ENCODE peak calls at places on chromosomes 6 and 20, in seven cellular contexts. P is GM23338, O is suprapubic skin, T is A549, Z is sigmoid colon, W is lower lobe of right lung, N is tibial nerve. I is an unnamed sample.

GRCh38 chr6:134235937-134236751 is 81.8 kb downstream of the SGK1 start:
- DNase-seq in P (no peak), O (no peak), T (no peak), Z (no peak), W (no peak), N (no peak), I (no peak)

GRCh38 chr6:116314878-116315277 is 35.1 kb upstream of the TSPYL1 start:
- DNase-seq in P (no peak), O (no peak), T (no peak), Z (no peak), W (no peak), N (no peak), I (no peak)

GRCh38 chr20:49581482-49581881 is 13.5 kb upstream of the PTGIS start:
- DNase-seq in P (no peak), O (no peak), T (no peak), Z (no peak), W (no peak), N (no peak), I (no peak)

GRCh38 chr20:4119854-4120209 is 104.5 kb upstream of the RNF24 start:
- DNase-seq in P (no peak), O (no peak), T (no peak), Z (no peak), W (no peak), N (no peak), I (no peak)

GRCh38 chr20:36975085-36975829 is 23.7 kb upstream of the SAMHD1 start:
- DNase-seq in P (no peak), O (no peak), T (no peak), Z (peak; percentile 14), W (no peak), N (no peak), I (no peak)

GRCh38 chr20:57385940-57386339 is 5.3 kb upstream of the RBM38 start:
- DNase-seq in P (no peak), O (no peak), T (no peak), Z (no peak), W (no peak), N (no peak), I (no peak)

GRCh38 chr6:106097368-106098231 is 11.5 kb downstream of the PRDM1 start:
- DNase-seq in P (no peak), O (no peak), T (no peak), Z (no peak), W (no peak), N (peak; percentile 30), I (no peak)

GRCh38 chr20:4573564-4574355 is 147.9 kb upstream of the PRND start:
- DNase-seq in P (no peak), O (no peak), T (peak; percentile 94), Z (peak; percentile 70), W (no peak), N (no peak), I (peak; percentile 46)

GRCh38 chr6:154460306-154461071 is 50.0 kb downstream of the CNKSR3 start:
- DNase-seq in P (no peak), O (no peak), T (no peak), Z (no peak), W (no peak), N (no peak), I (no peak)

GRCh38 chr20:36461600-36462439 is 79.5 kb upstream of the MYL9 start:
- DNase-seq in P (peak; percentile 77), O (peak; percentile 84), T (no peak), Z (peak; percentile 85), W (peak; percentile 75), N (peak; percentile 43), I (no peak)

GRCh38 chr6:168196385-168196860 is 117.4 kb upstream of the FRMD1 start:
- DNase-seq in P (no peak), O (no peak), T (no peak), Z (no peak), W (peak; percentile 67), N (no peak), I (no peak)

GRCh38 chr6:20334961-20335360 is 66.7 kb upstream of the E2F3 start:
- DNase-seq in P (no peak), O (no peak), T (no peak), Z (no peak), W (no peak), N (no peak), I (no peak)

GRCh38 chr6:20333870-20334269 is 67.8 kb upstream of the E2F3 start:
- DNase-seq in P (no peak), O (no peak), T (no peak), Z (no peak), W (no peak), N (no peak), I (no peak)

GRCh38 chr6:20332441-20333006 is 69.2 kb upstream of the E2F3 start:
- DNase-seq in P (no peak), O (no peak), T (no peak), Z (no peak), W (no peak), N (no peak), I (no peak)

GRCh38 chr6:20335872-20336271 is 65.8 kb upstream of the E2F3 start:
- DNase-seq in P (no peak), O (no peak), T (no peak), Z (no peak), W (no peak), N (no peak), I (no peak)

DNA sequence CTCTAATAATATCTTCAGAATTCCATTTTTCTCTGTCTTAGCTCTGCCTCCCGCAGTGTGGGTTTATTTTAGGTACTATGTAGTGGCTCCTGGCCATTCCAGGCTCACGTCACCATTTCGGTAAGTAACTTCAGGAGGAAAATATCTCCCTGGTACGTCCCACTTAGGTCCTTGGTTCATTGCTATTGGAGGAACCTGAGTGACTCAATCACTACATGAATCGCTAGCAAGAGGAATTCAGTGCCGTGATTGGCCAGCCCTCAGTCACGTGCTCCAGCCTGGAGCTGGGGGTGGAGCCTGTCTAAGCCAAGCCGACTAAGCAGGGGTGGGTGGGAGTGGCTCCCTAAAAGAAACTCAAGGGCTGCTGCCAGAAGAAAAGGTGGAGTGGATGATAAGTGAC is 67.3 kb upstream of the E2F3 start:
- DNase-seq in P (peak; percentile 36), O (no peak), T (no peak), Z (no peak), W (no peak), N (no peak), I (no peak)
- H3K4me3 ChIP-seq in P (no peak overlapping the region), O (no peak overlapping the region), T (no peak overlapping the region), Z (no peak overlapping the region), W (no peak overlapping the region), N (no peak overlapping the region), I (no peak overlapping the region)

DNA sequence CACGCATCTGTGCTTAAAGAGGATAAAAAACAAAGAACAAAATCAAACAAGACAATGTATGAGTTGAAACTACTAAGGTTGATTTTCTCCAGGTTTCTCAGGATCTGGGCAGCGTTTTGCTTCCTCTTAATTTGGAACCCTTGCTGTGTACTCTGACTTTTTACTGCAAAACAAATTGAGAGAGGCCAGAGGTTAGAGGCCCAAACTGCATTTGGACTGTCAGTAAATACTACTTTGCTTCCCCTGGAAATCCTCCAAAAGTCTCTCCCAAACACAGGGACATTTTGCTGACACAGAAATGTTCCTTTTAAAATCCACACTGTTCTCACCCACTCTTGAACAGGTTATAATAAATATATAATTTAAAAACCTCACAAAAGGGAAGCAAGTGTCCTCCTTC is 1.1 kb downstream of the ARG1 start:
- DNase-seq in P (no peak), O (no peak), T (no peak), Z (no peak), W (no peak), N (no peak), I (no peak)
- TF ChIP-seq CTCF in P (no peak), O (no peak), T (no peak), Z (no peak), W (no peak), N (no peak), I (no peak)

GRCh38 chr6:41452763-41453162 is 93.4 kb upstream of the FOXP4 start:
- DNase-seq in P (no peak), O (no peak), T (no peak), Z (no peak), W (no peak), N (no peak), I (no peak)

GRCh38 chr6:41449399-41450245 is 96.6 kb upstream of the FOXP4 start:
- DNase-seq in P (no peak), O (no peak), T (no peak), Z (peak; percentile 89), W (no peak), N (no peak), I (no peak)

GRCh38 chr6:41450581-41450980 is 95.6 kb upstream of the FOXP4 start:
- DNase-seq in P (no peak), O (no peak), T (no peak), Z (no peak), W (no peak), N (no peak), I (no peak)

GRCh38 chr6:41451515-41452163 is 94.5 kb upstream of the FOXP4 start:
- DNase-seq in P (no peak), O (no peak), T (no peak), Z (peak; percentile 90), W (no peak), N (no peak), I (no peak)

DNA sequence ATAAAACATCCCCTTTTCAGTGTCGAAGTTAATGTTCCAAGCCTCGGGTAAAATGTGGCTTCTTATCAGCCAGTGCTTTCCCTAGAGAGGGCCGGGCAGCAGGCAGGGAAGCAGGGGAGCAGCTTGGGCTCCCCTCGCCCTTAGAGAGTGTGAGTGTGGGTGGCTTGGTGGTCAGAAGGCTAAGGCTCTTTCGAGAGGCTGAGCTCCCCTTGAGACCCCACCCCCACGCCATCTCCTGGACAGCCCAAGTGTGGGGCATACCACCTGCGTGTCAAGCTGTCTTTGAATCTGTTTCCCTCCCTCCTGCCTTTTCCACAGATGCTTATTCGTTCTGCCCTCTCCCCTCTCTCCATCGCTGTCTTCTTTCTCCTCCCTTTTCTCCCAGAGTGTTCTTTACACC is 95.1 kb upstream of the FOXP4 start:
- DNase-seq in P (peak; percentile 68), O (no peak), T (no peak), Z (no peak), W (no peak), N (no peak), I (no peak)
- H3K27ac ChIP-seq in P (no peak overlapping the region), O (no peak overlapping the region), T (no peak overlapping the region), Z (peak overlapping the region; percentile 72), W (no peak overlapping the region), N (no peak overlapping the region), I (no peak overlapping the region)

GRCh38 chr6:10382728-10383127 is 32.1 kb downstream of the TFAP2A start:
- DNase-seq in P (no peak), O (no peak), T (no peak), Z (no peak), W (no peak), N (no peak), I (no peak)

GRCh38 chr6:10383312-10384063 is 31.4 kb downstream of the TFAP2A start:
- DNase-seq in P (peak; percentile 50), O (no peak), T (peak; percentile 56), Z (no peak), W (no peak), N (no peak), I (no peak)

GRCh38 chr6:10384719-10385511 is 30.0 kb downstream of the TFAP2A start:
- DNase-seq in P (peak; percentile 43), O (no peak), T (no peak), Z (no peak), W (no peak), N (no peak), I (no peak)

GRCh38 chr6:10384333-10384718 is 30.5 kb downstream of the TFAP2A start:
- DNase-seq in P (no peak), O (no peak), T (no peak), Z (no peak), W (no peak), N (no peak), I (no peak)

DNA sequence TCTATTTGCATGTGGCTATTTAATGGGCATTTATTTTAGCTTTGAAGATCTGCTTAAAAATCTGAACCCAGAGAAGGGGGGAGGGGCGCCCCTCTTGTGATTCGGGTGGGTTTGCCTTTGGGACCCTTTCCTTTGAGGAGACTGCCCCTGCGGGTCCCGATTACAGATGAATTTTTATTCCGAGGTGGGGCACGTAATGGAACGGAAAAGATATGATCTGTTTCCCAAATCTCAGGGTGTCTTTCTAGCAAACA is 30.9 kb downstream of the TFAP2A start:
- DNase-seq in P (no peak), O (no peak), T (no peak), Z (no peak), W (no peak), N (no peak), I (no peak)
- H3K4me3 ChIP-seq in P (peak overlapping the region; percentile 49), O (peak overlapping the region; percentile 46), T (peak overlapping the region; percentile 50), Z (no peak overlapping the region), W (no peak overlapping the region), N (no peak overlapping the region), I (no peak overlapping the region)